ENCODE peak calls at places on chromosome 13, in five cellular contexts. O, Q, Y, R and D are unnamed samples.

GRCh38 chr13:35720290-35720689 is 243.8 kb upstream of the MAB21L1 start:
- DNase-seq in R (no peak), Y (no peak), Q (no peak), O (no peak), D (no peak)

GRCh38 chr13:19596960-19597361 is 35.6 kb upstream of the TPTE2 start:
- DNase-seq in Y (no peak), Q (no peak), R (no peak), O (no peak), D (no peak)

GRCh38 chr13:109836629-109837607 is 50.5 kb upstream of the IRS2 start:
- DNase-seq in Q (no peak), Y (no peak), R (no peak), O (no peak), D (no peak)

GRCh38 chr13:109665211-109665610 is 121.2 kb downstream of the IRS2 start:
- DNase-seq in Q (no peak), Y (no peak), R (no peak), O (no peak), D (no peak)

GRCh38 chr13:59601993-59602392 is 561.7 kb downstream of the DIAPH3 start:
- DNase-seq in O (no peak), Y (no peak), R (no peak), Q (no peak), D (no peak)

GRCh38 chr13:71874490-71874889 is 7.5 kb upstream of the DACH1 start:
- DNase-seq in Q (no peak), R (no peak), Y (no peak), O (no peak), D (no peak)

GRCh38 chr13:30916991-30917390 is 10.9 kb downstream of the MEDAG start:
- DNase-seq in Q (no peak), R (no peak), Y (no peak), O (no peak), D (no peak)

GRCh38 chr13:40102854-40103253 is 447.4 kb downstream of the COG6 start:
- DNase-seq in Q (no peak), R (no peak), O (no peak), Y (peak), D (no peak)